ENCODE peak calls at places on chromosomes 11 and 22, in nine cellular contexts. V, P, I, S, O, H, E, T and Q are unnamed samples.

GRCh38 chr11:61072316-61073109 is 29.8 kb upstream of the CD5 start:
- DNase-seq in H (no peak), E (no peak), I (no peak), O (no peak), V (no peak), P (no peak), S (no peak), T (no peak), Q (no peak)

GRCh38 chr22:23632178-23632577 is at the start of gene DRICH1:
- DNase-seq in P (peak; percentile 37), O (no peak), T (no peak), S (no peak), H (no peak), V (no peak), E (no peak), I (peak; percentile 11), Q (peak; percentile 3)

GRCh38 chr11:92642146-92642919 is 327.1 kb upstream of the MTNR1B start:
- DNase-seq in E (no peak), T (peak; percentile 38), O (no peak), H (no peak), I (no peak), S (no peak), V (no peak), P (no peak), Q (peak; percentile 2)

GRCh38 chr22:24878969-24879368 is 67.5 kb downstream of the LHFPL7 start:
- DNase-seq in E (no peak), P (no peak), S (no peak), H (no peak), T (no peak), O (no peak), I (no peak), V (no peak), Q (no peak)

GRCh38 chr11:73374130-73374529 is 2.1 kb upstream of the RELT start:
- DNase-seq in I (no peak), E (peak; percentile 15), O (no peak), V (no peak), P (no peak), T (no peak), S (no peak), H (no peak), Q (no peak)

GRCh38 chr22:43412808-43413785 is 1.3 kb downstream of the MPPED1 start:
- DNase-seq in E (no peak), T (no peak), I (no peak), O (no peak), H (no peak), V (no peak), P (no peak), S (peak; percentile 48), Q (no peak)

GRCh38 chr11:1755344-1756023 is 5.1 kb upstream of the IFITM10 start:
- DNase-seq in O (no peak), T (no peak), S (no peak), P (peak; percentile 78), H (peak; percentile 79), V (no peak), I (no peak), E (no peak), Q (no peak)

GRCh38 chr11:68938088-68938487 is 34.4 kb downstream of the IGHMBP2 start:
- DNase-seq in H (no peak), I (no peak), P (no peak), T (no peak), O (no peak), E (no peak), V (no peak), S (no peak), Q (no peak)

GRCh38 chr22:22912135-22912408 is 24.5 kb downstream of the IGLL5 start:
- DNase-seq in O (no peak), H (no peak), E (no peak), S (no peak), T (no peak), V (no peak), I (no peak), P (no peak), Q (no peak)

GRCh38 chr11:130037058-130037457 is 32.6 kb upstream of the APLP2 start:
- DNase-seq in T (peak; percentile 97), I (peak; percentile 76), E (peak; percentile 72), H (no peak), V (no peak), P (no peak), O (peak; percentile 80), S (no peak), Q (peak; percentile 65)

GRCh38 chr22:29457730-29458129 is 19.3 kb downstream of the RFPL1 start:
- DNase-seq in S (peak; percentile 82), E (no peak), P (peak; percentile 34), T (peak; percentile 47), O (peak; percentile 45), I (peak; percentile 77), V (no peak), H (no peak), Q (peak; percentile 35)

GRCh38 chr11:123454060-123454651 is 24.1 kb downstream of the GRAMD1B start:
- DNase-seq in O (no peak), T (peak; percentile 80), P (no peak), V (no peak), S (no peak), E (no peak), I (peak; percentile 91), H (no peak), Q (peak; percentile 70)

GRCh38 chr22:39125622-39126021 is 26.9 kb downstream of the CBX7 start:
- DNase-seq in I (no peak), H (no peak), O (no peak), V (no peak), T (no peak), E (no peak), P (no peak), S (no peak), Q (no peak)

GRCh38 chr11:57356179-57356757 is 18.1 kb downstream of the P2RX3 start:
- DNase-seq in S (no peak), P (no peak), V (no peak), I (no peak), O (no peak), H (no peak), T (no peak), E (no peak), Q (no peak)

GRCh38 chr11:44627911-44628729 is 62.7 kb downstream of the CD82 start:
- DNase-seq in H (peak; percentile 82), V (no peak), T (no peak), I (peak; percentile 10), O (no peak), P (peak; percentile 85), E (peak; percentile 14), S (no peak), Q (peak; percentile 80)

GRCh38 chr11:90803366-90803765 is 580.5 kb upstream of the CHORDC1 start:
- DNase-seq in O (no peak), I (no peak), S (no peak), T (peak; percentile 59), H (no peak), E (no peak), V (no peak), P (no peak), Q (no peak)